ENCODE peak calls at places on chromosomes 2 and 18, in four cellular contexts. O is NCI-H774, L is EL, G is cardiac muscle cell. N is an unnamed sample.

GRCh38 chr18:22871809-22872525 is 61.2 kb upstream of the RBBP8 start:
- DNase-seq in L (peak), O (no peak), G (no peak), N (peak)

GRCh38 chr2:99297990-99298389 is 3.0 kb downstream of the LYG1 start:
- DNase-seq in L (no peak), G (no peak), O (no peak), N (peak)

GRCh38 chr2:206274434-206275273 is at the start of gene ZDBF2:
- DNase-seq in L (peak), O (peak), G (peak), N (peak)

GRCh38 chr2:199704358-199705238 is 146.4 kb downstream of the FTCDNL1 start:
- DNase-seq in G (peak), L (peak), O (no peak), N (peak)

GRCh38 chr2:239034561-239035341 is 186.9 kb downstream of the TWIST2 start:
- DNase-seq in O (no peak), L (no peak), G (no peak), N (no peak)

GRCh38 chr18:22988208-22988607 is 55.1 kb downstream of the RBBP8 start:
- DNase-seq in O (no peak), G (no peak), L (no peak), N (no peak)

GRCh38 chr2:10495988-10496313 is 47.8 kb upstream of the ODC1 start:
- DNase-seq in L (no peak), G (no peak), O (no peak), N (no peak)

GRCh38 chr2:176554107-176555048 is 285.1 kb downstream of the MTX2 start:
- DNase-seq in G (peak), O (peak), L (peak), N (peak)

GRCh38 chr18:29188760-29189159 is 1011.8 kb upstream of the CDH2 start:
- DNase-seq in L (peak), G (no peak), O (no peak), N (no peak)

GRCh38 chr2:36670881-36671595 is 25.5 kb upstream of the VIT start:
- DNase-seq in G (no peak), O (no peak), L (peak), N (peak)

GRCh38 chr2:166068981-166069380 is 58.8 kb downstream of the SCN1A start:
- DNase-seq in L (no peak), O (no peak), G (no peak), N (no peak)

GRCh38 chr2:195810340-195811098 is 153.5 kb downstream of the SLC39A10 start:
- DNase-seq in G (no peak), O (no peak), L (no peak), N (no peak)

GRCh38 chr2:197708331-197708730 is 3.2 kb downstream of the MARS2 start:
- DNase-seq in L (peak), G (no peak), O (no peak), N (peak)